ENCODE peak calls at places on chromosomes 16 and 17, in seven cellular contexts. Q is endothelial cell, D is RPMI8226, H is T-helper 2 cell, T is SK-MEL-5, P is hepatocyte, M is T-cell. J is an unnamed sample.

GRCh38 chr17:35313875-35314409 is 59.5 kb downstream of the SLFN11 start:
- DNase-seq in H (no peak), T (no peak), P (no peak), D (no peak), Q (peak; percentile 6), M (no peak), J (peak; percentile 1)

GRCh38 chr17:48307814-48308411 is 122.1 kb downstream of the SKAP1 start:
- DNase-seq in M (peak; percentile 44), D (peak; percentile 66), P (peak; percentile 74), Q (peak; percentile 63), T (peak; percentile 66), H (peak; percentile 19), J (peak; percentile 34)

GRCh38 chr16:31089199-31089598 is 456 bp upstream of the PRSS53 start:
- DNase-seq in Q (no peak), T (no peak), M (no peak), D (no peak), P (no peak), H (no peak), J (no peak)

GRCh38 chr17:21295036-21295952 is 10.8 kb downstream of the MAP2K3 start:
- DNase-seq in Q (no peak), P (peak; percentile 29), M (no peak), H (no peak), D (peak; percentile 92), T (no peak), J (no peak)

GRCh38 chr16:81537721-81538561 is 93.3 kb downstream of the CMIP start:
- DNase-seq in H (no peak), M (no peak), Q (no peak), D (no peak), T (no peak), P (no peak), J (no peak)

GRCh38 chr16:4142268-4142667 is 26.0 kb upstream of the ADCY9 start:
- DNase-seq in Q (no peak), D (peak; percentile 88), M (peak; percentile 58), H (no peak), T (no peak), P (no peak), J (peak; percentile 94)

GRCh38 chr17:48484850-48485249 is 46.0 kb downstream of the HOXB1 start:
- DNase-seq in D (no peak), T (peak; percentile 45), M (no peak), P (no peak), Q (no peak), H (no peak), J (no peak)

GRCh38 chr16:29876578-29877249 is 13.7 kb upstream of the CDIPT start:
- DNase-seq in H (peak; percentile 29), D (no peak), T (no peak), M (no peak), Q (no peak), P (no peak), J (no peak)

GRCh38 chr17:51045616-51046526 is 74.8 kb downstream of the SPAG9 start:
- DNase-seq in Q (no peak), T (peak; percentile 65), H (no peak), M (no peak), P (no peak), D (no peak), J (no peak)

GRCh38 chr16:13997933-13998332 is 73.2 kb upstream of the MRTFB start:
- DNase-seq in D (peak; percentile 70), H (no peak), P (no peak), M (no peak), Q (no peak), T (no peak), J (no peak)

GRCh38 chr17:2053380-2054261 is 1.3 kb upstream of the HIC1 start:
- DNase-seq in Q (peak; percentile 78), H (peak; percentile 61), M (peak; percentile 69), P (peak; percentile 86), D (peak; percentile 60), T (peak; percentile 44), J (peak; percentile 76)

GRCh38 chr16:57258910-57259475 is 13.9 kb downstream of the ARL2BP start:
- DNase-seq in Q (no peak), T (no peak), D (no peak), M (no peak), H (no peak), P (no peak), J (no peak)

GRCh38 chr16:67389911-67390815 is 3.1 kb downstream of the TPPP3 start:
- DNase-seq in P (no peak), H (no peak), M (no peak), Q (no peak), T (no peak), D (no peak), J (no peak)